ENCODE peak calls at places on chromosome 1, in five cellular contexts. One of them, this sample, is unnamed.

GRCh38 chr1:54927475-54928240 is 40.7 kb upstream of the DHCR24 start:
- DNase-seq in B cell: no peak
- DNase-seq in choroid plexus epithelial cell: peak
- DNase-seq in transverse colon: no peak
- DNase-seq in tibial nerve: peak
- DNase-seq in this sample: no peak

GRCh38 chr1:76674689-76675088 is 192.6 kb upstream of the ST6GALNAC5 start:
- DNase-seq in B cell: no peak
- DNase-seq in choroid plexus epithelial cell: no peak
- DNase-seq in transverse colon: no peak
- DNase-seq in tibial nerve: no peak
- DNase-seq in this sample: no peak

GRCh38 chr1:2072109-2072806 is 22.0 kb downstream of the PRKCZ start:
- DNase-seq in B cell: no peak
- DNase-seq in choroid plexus epithelial cell: no peak
- DNase-seq in transverse colon: peak
- DNase-seq in tibial nerve: no peak
- DNase-seq in this sample: no peak

GRCh38 chr1:10767282-10767681 is 29.2 kb downstream of the CASZ1 start:
- DNase-seq in B cell: no peak
- DNase-seq in choroid plexus epithelial cell: no peak
- DNase-seq in transverse colon: no peak
- DNase-seq in tibial nerve: no peak
- DNase-seq in this sample: no peak

GRCh38 chr1:242629396-242629795 is 104.9 kb upstream of the PLD5 start:
- DNase-seq in B cell: no peak
- DNase-seq in choroid plexus epithelial cell: no peak
- DNase-seq in transverse colon: no peak
- DNase-seq in tibial nerve: no peak
- DNase-seq in this sample: no peak

GRCh38 chr1:10617318-10617717 is 142.6 kb downstream of the PEX14 start:
- DNase-seq in B cell: no peak
- DNase-seq in choroid plexus epithelial cell: no peak
- DNase-seq in transverse colon: no peak
- DNase-seq in tibial nerve: no peak
- DNase-seq in this sample: no peak

GRCh38 chr1:61157420-61157987 is 75.1 kb downstream of the NFIA start:
- DNase-seq in B cell: no peak
- DNase-seq in choroid plexus epithelial cell: peak
- DNase-seq in transverse colon: no peak
- DNase-seq in tibial nerve: no peak
- DNase-seq in this sample: no peak

GRCh38 chr1:62967031-62967430 is 183.1 kb downstream of the ATG4C start:
- DNase-seq in B cell: no peak
- DNase-seq in choroid plexus epithelial cell: no peak
- DNase-seq in transverse colon: no peak
- DNase-seq in tibial nerve: no peak
- DNase-seq in this sample: no peak

GRCh38 chr1:44587796-44588460 is 86.4 kb downstream of the TMEM53 start:
- DNase-seq in B cell: no peak
- DNase-seq in choroid plexus epithelial cell: no peak
- DNase-seq in transverse colon: peak
- DNase-seq in tibial nerve: no peak
- DNase-seq in this sample: no peak

GRCh38 chr1:147670319-147671003 is at the start of gene ACP6:
- DNase-seq in B cell: peak
- DNase-seq in choroid plexus epithelial cell: peak
- DNase-seq in transverse colon: peak
- DNase-seq in tibial nerve: peak
- DNase-seq in this sample: peak
- TF ChIP-seq CTCF in B cell: no peak
- TF ChIP-seq CTCF in choroid plexus epithelial cell: no peak
- TF ChIP-seq CTCF in transverse colon: no peak
- TF ChIP-seq CTCF in tibial nerve: peak
- TF ChIP-seq CTCF in this sample: no peak

GRCh38 chr1:245503548-245503947 is 348.8 kb downstream of the KIF26B start:
- DNase-seq in B cell: no peak
- DNase-seq in choroid plexus epithelial cell: no peak
- DNase-seq in transverse colon: no peak
- DNase-seq in tibial nerve: no peak
- DNase-seq in this sample: no peak

GRCh38 chr1:245495681-245496080 is 340.9 kb downstream of the KIF26B start:
- DNase-seq in B cell: no peak
- DNase-seq in choroid plexus epithelial cell: no peak
- DNase-seq in transverse colon: no peak
- DNase-seq in tibial nerve: no peak
- DNase-seq in this sample: no peak

GRCh38 chr1:245500546-245500945 is 345.8 kb downstream of the KIF26B start:
- DNase-seq in B cell: no peak
- DNase-seq in choroid plexus epithelial cell: peak
- DNase-seq in transverse colon: no peak
- DNase-seq in tibial nerve: no peak
- DNase-seq in this sample: no peak

DNA sequence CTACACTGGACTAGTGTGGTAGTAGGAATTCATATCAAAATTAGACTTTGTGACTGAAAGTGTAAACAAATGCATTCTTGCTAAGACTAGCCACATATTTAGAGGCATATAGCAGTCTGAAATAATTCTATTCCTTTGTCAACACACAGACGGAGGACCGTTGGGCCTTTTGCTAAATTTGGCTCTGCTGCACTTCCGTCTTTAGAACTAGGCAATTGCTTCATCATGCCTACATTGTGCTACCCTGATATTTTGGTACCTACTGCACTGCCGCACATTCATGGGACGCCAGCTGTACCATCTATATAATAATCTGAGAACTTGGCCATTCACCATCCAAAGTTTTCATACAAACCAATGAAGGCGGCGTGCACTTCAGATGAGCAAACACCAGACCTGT is 346.9 kb downstream of the KIF26B start:
- DNase-seq in B cell: no peak
- DNase-seq in choroid plexus epithelial cell: no peak
- DNase-seq in transverse colon: no peak
- DNase-seq in tibial nerve: no peak
- DNase-seq in this sample: no peak
- TF ChIP-seq CTCF in B cell: no peak
- TF ChIP-seq CTCF in choroid plexus epithelial cell: no peak
- TF ChIP-seq CTCF in transverse colon: no peak
- TF ChIP-seq CTCF in tibial nerve: no peak
- TF ChIP-seq CTCF in this sample: no peak

DNA sequence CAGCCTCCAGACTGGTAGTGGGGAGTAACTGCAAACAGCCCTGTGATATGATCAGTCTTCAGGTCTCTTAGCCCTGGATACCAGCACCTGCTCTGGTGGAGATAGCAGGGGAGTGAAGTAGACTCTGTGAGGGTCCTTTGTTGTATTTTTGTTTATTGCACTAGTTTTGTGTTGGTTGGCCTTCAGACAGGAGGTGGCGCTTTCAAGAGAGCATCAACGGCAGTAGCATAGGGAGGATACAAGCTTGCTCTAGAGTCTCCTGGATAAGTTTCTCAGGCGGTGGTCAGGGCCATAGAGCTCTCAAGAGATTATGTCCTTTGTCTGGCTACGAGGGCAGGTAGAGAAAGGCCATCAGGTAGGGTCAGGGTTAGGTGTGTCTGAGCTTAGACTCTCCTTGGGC is 116.4 kb downstream of the USH2A start:
- DNase-seq in B cell: no peak
- DNase-seq in choroid plexus epithelial cell: peak
- DNase-seq in transverse colon: no peak
- DNase-seq in tibial nerve: no peak
- DNase-seq in this sample: no peak
- TF ChIP-seq CTCF in B cell: no peak
- TF ChIP-seq CTCF in choroid plexus epithelial cell: peak
- TF ChIP-seq CTCF in transverse colon: no peak
- TF ChIP-seq CTCF in tibial nerve: no peak
- TF ChIP-seq CTCF in this sample: no peak

GRCh38 chr1:198830397-198830796 is 191.6 kb downstream of the PTPRC start:
- DNase-seq in B cell: no peak
- DNase-seq in choroid plexus epithelial cell: no peak
- DNase-seq in transverse colon: no peak
- DNase-seq in tibial nerve: no peak
- DNase-seq in this sample: no peak

GRCh38 chr1:198825254-198825653 is 186.4 kb downstream of the PTPRC start:
- DNase-seq in B cell: no peak
- DNase-seq in choroid plexus epithelial cell: no peak
- DNase-seq in transverse colon: no peak
- DNase-seq in tibial nerve: no peak
- DNase-seq in this sample: no peak

GRCh38 chr1:198829356-198829755 is 190.5 kb downstream of the PTPRC start:
- DNase-seq in B cell: no peak
- DNase-seq in choroid plexus epithelial cell: no peak
- DNase-seq in transverse colon: no peak
- DNase-seq in tibial nerve: no peak
- DNase-seq in this sample: no peak

GRCh38 chr1:198833706-198834497 is 195.1 kb downstream of the PTPRC start:
- DNase-seq in B cell: no peak
- DNase-seq in choroid plexus epithelial cell: no peak
- DNase-seq in transverse colon: no peak
- DNase-seq in tibial nerve: no peak
- DNase-seq in this sample: no peak

DNA sequence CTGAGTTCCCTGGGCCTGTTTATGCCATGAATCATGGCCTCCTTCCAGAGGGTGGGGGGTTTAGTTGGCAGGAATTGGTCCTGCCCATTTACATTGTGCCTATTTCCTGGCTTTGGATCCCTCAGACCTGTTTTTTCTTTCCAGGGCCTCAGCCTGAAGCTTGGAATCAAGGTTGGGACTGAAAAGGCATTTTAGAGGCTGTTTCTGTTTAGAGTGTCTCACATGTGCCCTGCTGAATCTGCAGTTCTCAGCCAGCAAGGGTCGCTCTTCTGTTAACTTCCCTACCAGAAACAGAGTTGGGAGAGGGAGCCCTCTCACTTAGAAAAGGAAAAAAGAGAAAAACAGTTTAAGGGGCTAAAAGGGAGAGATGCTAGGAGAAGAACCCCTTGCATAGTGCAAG is 191.1 kb downstream of the PTPRC start:
- DNase-seq in B cell: no peak
- DNase-seq in choroid plexus epithelial cell: peak
- DNase-seq in transverse colon: no peak
- DNase-seq in tibial nerve: no peak
- DNase-seq in this sample: no peak
- TF ChIP-seq CTCF in B cell: no peak
- TF ChIP-seq CTCF in choroid plexus epithelial cell: peak
- TF ChIP-seq CTCF in transverse colon: no peak
- TF ChIP-seq CTCF in tibial nerve: no peak
- TF ChIP-seq CTCF in this sample: no peak

GRCh38 chr1:8443558-8444194 is 125.8 kb downstream of the SLC45A1 start:
- DNase-seq in B cell: no peak
- DNase-seq in choroid plexus epithelial cell: no peak
- DNase-seq in transverse colon: no peak
- DNase-seq in tibial nerve: no peak
- DNase-seq in this sample: no peak
- TF ChIP-seq CTCF in B cell: no peak
- TF ChIP-seq CTCF in choroid plexus epithelial cell: peak
- TF ChIP-seq CTCF in transverse colon: no peak
- TF ChIP-seq CTCF in tibial nerve: no peak
- TF ChIP-seq CTCF in this sample: peak

DNA sequence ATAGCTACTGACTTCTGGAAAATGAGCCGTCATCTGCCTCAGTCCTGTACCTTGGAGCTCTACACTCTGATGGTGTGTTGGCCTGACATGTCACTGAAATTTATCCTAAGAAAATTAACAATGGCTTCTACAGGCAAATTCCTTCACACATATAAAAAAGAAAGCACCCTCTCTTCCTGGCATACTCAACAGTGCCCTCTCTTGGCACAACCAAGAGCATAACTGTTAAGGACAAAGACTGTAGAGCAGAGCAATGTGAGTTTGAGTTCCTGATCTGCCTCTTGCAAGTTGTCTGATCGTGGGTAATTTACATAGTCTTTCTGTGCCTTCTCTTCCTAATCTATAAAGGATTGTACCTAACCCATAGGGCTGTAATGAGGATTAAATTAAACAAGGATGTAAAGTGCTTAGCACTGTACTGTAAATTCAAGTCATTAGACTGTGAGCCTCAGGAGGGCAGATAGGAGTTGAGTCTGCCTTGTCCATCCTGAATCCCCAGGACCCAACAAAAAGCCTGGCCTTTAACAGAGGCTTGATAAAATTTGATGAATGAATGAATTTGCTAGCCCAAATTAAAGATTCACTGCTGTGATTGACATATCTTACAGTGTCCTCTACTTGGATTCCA is 83.5 kb downstream of the SYF2 start:
- DNase-seq in B cell: peak
- DNase-seq in choroid plexus epithelial cell: peak
- DNase-seq in transverse colon: peak
- DNase-seq in tibial nerve: no peak
- DNase-seq in this sample: no peak
- TF ChIP-seq CTCF in B cell: peak
- TF ChIP-seq CTCF in choroid plexus epithelial cell: peak
- TF ChIP-seq CTCF in transverse colon: peak
- TF ChIP-seq CTCF in tibial nerve: no peak
- TF ChIP-seq CTCF in this sample: peak

GRCh38 chr1:22120469-22120790 is 22.5 kb downstream of the WNT4 start:
- DNase-seq in B cell: no peak
- DNase-seq in choroid plexus epithelial cell: no peak
- DNase-seq in transverse colon: no peak
- DNase-seq in tibial nerve: no peak
- DNase-seq in this sample: no peak
- TF ChIP-seq CTCF in B cell: no peak
- TF ChIP-seq CTCF in choroid plexus epithelial cell: no peak
- TF ChIP-seq CTCF in transverse colon: no peak
- TF ChIP-seq CTCF in tibial nerve: no peak
- TF ChIP-seq CTCF in this sample: no peak

This sample was measured in CD14-positive monocyte.